ENCODE peak calls at places on chromosome 9, in nine cellular contexts. F, Z, L, X, A, I, U, E and G are unnamed samples.

GRCh38 chr9:93257808-93258331 is 73.9 kb downstream of the WNK2 start:
- DNase-seq in U (no peak), Z (no peak), I (no peak), F (no peak), L (peak), A (no peak), X (peak), E (no peak), G (no peak)

GRCh38 chr9:124877383-124877782 is 15.5 kb downstream of the ARPC5L start:
- DNase-seq in U (no peak), Z (no peak), E (no peak), A (no peak), L (no peak), I (no peak), X (no peak), F (no peak), G (no peak)

GRCh38 chr9:73116030-73116429 is 35.6 kb upstream of the ANXA1 start:
- DNase-seq in A (no peak), Z (peak), E (no peak), F (no peak), X (no peak), I (no peak), L (no peak), U (no peak), G (peak)

GRCh38 chr9:93555370-93555769 is 21.0 kb upstream of the PHF2 start:
- DNase-seq in F (no peak), I (no peak), L (no peak), Z (no peak), X (no peak), U (no peak), E (no peak), A (no peak), G (no peak)

GRCh38 chr9:5186416-5187169 is 1.2 kb upstream of the INSL6 start:
- DNase-seq in Z (peak), X (peak), U (peak), A (peak), E (peak), I (peak), F (peak), L (peak), G (peak)

GRCh38 chr9:104860280-104860679 is 67.7 kb downstream of the ABCA1 start:
- DNase-seq in E (no peak), A (no peak), Z (no peak), X (no peak), U (no peak), I (no peak), L (no peak), F (no peak), G (peak)

GRCh38 chr9:124813496-124814177 is 36.7 kb downstream of the OLFML2A start:
- DNase-seq in X (no peak), E (no peak), I (no peak), L (no peak), A (no peak), U (no peak), Z (peak), F (no peak), G (no peak)

GRCh38 chr9:14320272-14321245 is 6.6 kb upstream of the NFIB start:
- DNase-seq in X (peak), I (no peak), Z (peak), L (no peak), A (no peak), F (peak), E (peak), U (no peak), G (peak)

GRCh38 chr9:63859475-63860215 is 1425.4 kb downstream of the FOXD4L5 start:
- DNase-seq in F (peak), E (peak), X (no peak), U (no peak), Z (peak), L (peak), I (no peak), A (no peak), G (peak)

GRCh38 chr9:132733133-132733815 is 63.0 kb downstream of the GTF3C4 start:
- DNase-seq in F (no peak), A (no peak), Z (no peak), U (no peak), L (no peak), E (no peak), X (no peak), I (no peak), G (peak)

GRCh38 chr9:137619240-137620090 is 660 bp downstream of the EHMT1 start:
- DNase-seq in F (no peak), E (no peak), L (peak), I (peak), Z (peak), A (no peak), U (no peak), X (peak), G (peak)

GRCh38 chr9:124594215-124594614 is 87.0 kb upstream of the NR5A1 start:
- DNase-seq in L (no peak), A (no peak), E (no peak), Z (no peak), I (peak), X (no peak), F (no peak), U (no peak), G (no peak)

GRCh38 chr9:86202338-86202882 is 57.0 kb downstream of the C9orf153 start:
- DNase-seq in E (no peak), U (no peak), X (no peak), Z (peak), F (peak), I (peak), L (peak), A (no peak), G (peak)

GRCh38 chr9:116269250-116269649 is 115.7 kb downstream of the PAPPA start:
- DNase-seq in X (no peak), Z (no peak), U (no peak), I (no peak), A (no peak), E (no peak), L (no peak), F (no peak), G (no peak)

GRCh38 chr9:129071526-129072131 is 9.3 kb upstream of the DOLPP1 start:
- DNase-seq in I (peak), X (peak), L (no peak), A (no peak), Z (no peak), U (peak), F (no peak), E (no peak), G (no peak)

GRCh38 chr9:135295556-135296300 is 183.9 kb upstream of the PPP1R26 start:
- DNase-seq in X (no peak), L (no peak), E (no peak), U (no peak), I (no peak), F (no peak), A (no peak), Z (no peak), G (no peak)

GRCh38 chr9:134989206-134990065 is 71.7 kb upstream of the FCN1 start:
- DNase-seq in E (no peak), X (no peak), I (no peak), F (no peak), A (no peak), Z (no peak), U (peak), L (no peak), G (no peak)

GRCh38 chr9:22413884-22414283 is 32.7 kb upstream of the DMRTA1 start:
- DNase-seq in I (no peak), Z (peak), L (no peak), X (no peak), A (no peak), E (no peak), U (no peak), F (no peak), G (peak)

GRCh38 chr9:82024931-82025330 is 36.4 kb downstream of the SPATA31D1 start:
- DNase-seq in Z (no peak), F (no peak), X (no peak), L (no peak), E (no peak), I (no peak), A (no peak), U (no peak), G (no peak)

GRCh38 chr9:89427621-89428221 is 70.2 kb downstream of the SEMA4D start:
- DNase-seq in Z (no peak), A (no peak), F (no peak), I (no peak), U (no peak), L (peak), X (no peak), E (no peak), G (no peak)

GRCh38 chr9:124899845-124900244 is 37.9 kb downstream of the ARPC5L start:
- DNase-seq in X (no peak), U (no peak), L (no peak), E (no peak), I (no peak), Z (no peak), F (no peak), A (no peak), G (no peak)

GRCh38 chr9:89935115-89935514 is 330.3 kb downstream of the GADD45G start:
- DNase-seq in F (no peak), L (no peak), U (no peak), I (no peak), E (no peak), Z (no peak), X (no peak), A (no peak), G (no peak)

GRCh38 chr9:6090272-6090671 is 74.8 kb upstream of the RANBP6 start:
- DNase-seq in U (no peak), L (no peak), X (no peak), E (peak), Z (no peak), F (no peak), I (no peak), A (no peak), G (no peak)

GRCh38 chr9:109166771-109167601 is at the start of gene FRRS1L:
- DNase-seq in X (no peak), A (no peak), F (no peak), E (no peak), U (no peak), L (peak), I (peak), Z (no peak), G (no peak)

GRCh38 chr9:79639354-79639753 is 67.6 kb downstream of the TLE4 start:
- DNase-seq in F (no peak), I (no peak), A (no peak), Z (no peak), E (no peak), U (no peak), X (no peak), L (no peak), G (no peak)

GRCh38 chr9:126347911-126348760 is 21.5 kb downstream of the MVB12B start:
- DNase-seq in I (peak), Z (peak), E (no peak), U (no peak), A (no peak), X (peak), L (no peak), F (no peak), G (no peak)

GRCh38 chr9:76667521-76667957 is 96.7 kb upstream of the PCA3 start:
- DNase-seq in U (no peak), I (no peak), A (no peak), Z (peak), F (no peak), L (no peak), E (no peak), X (no peak), G (peak)

GRCh38 chr9:99351647-99352046 is 129.6 kb downstream of the SEC61B start:
- DNase-seq in I (no peak), Z (no peak), E (no peak), F (no peak), X (no peak), U (no peak), A (no peak), L (no peak), G (no peak)

GRCh38 chr9:131934673-131935072 is 145.0 kb downstream of the MED27 start:
- DNase-seq in E (no peak), X (no peak), A (no peak), I (no peak), F (no peak), Z (no peak), U (no peak), L (no peak), G (no peak)

GRCh38 chr9:110123364-110124095 is 84.4 kb downstream of the C9orf152 start:
- DNase-seq in F (peak), Z (peak), E (no peak), U (no peak), I (no peak), A (no peak), L (no peak), X (no peak), G (peak)

GRCh38 chr9:6355728-6356127 is 27.6 kb downstream of the TPD52L3 start:
- DNase-seq in Z (peak), L (no peak), F (no peak), I (no peak), A (peak), X (no peak), U (no peak), E (no peak), G (peak)

GRCh38 chr9:134455537-134455936 is 129.3 kb downstream of the RXRA start:
- DNase-seq in A (no peak), I (no peak), U (no peak), X (no peak), Z (no peak), L (no peak), F (no peak), E (no peak), G (no peak)

GRCh38 chr9:88075966-88076285 is 62.3 kb downstream of the SPATA31C2 start:
- DNase-seq in L (peak), X (no peak), I (no peak), Z (peak), A (no peak), U (no peak), E (no peak), F (no peak), G (no peak)

GRCh38 chr9:88076286-88077070 is 61.8 kb downstream of the SPATA31C2 start:
- DNase-seq in A (peak), L (peak), E (peak), I (peak), Z (peak), U (peak), X (peak), F (peak), G (peak)

GRCh38 chr9:88074931-88075330 is 63.3 kb downstream of the SPATA31C2 start:
- DNase-seq in I (no peak), Z (no peak), X (no peak), U (no peak), F (no peak), E (no peak), A (no peak), L (no peak), G (no peak)

GRCh38 chr9:88072831-88073365 is 65.4 kb downstream of the SPATA31C2 start:
- DNase-seq in F (no peak), L (no peak), E (no peak), U (no peak), I (no peak), Z (no peak), X (no peak), A (no peak), G (peak)

GRCh38 chr9:88077071-88077617 is 61.1 kb downstream of the SPATA31C2 start:
- DNase-seq in E (no peak), A (no peak), X (no peak), L (no peak), Z (no peak), U (no peak), I (no peak), F (no peak), G (no peak)
- H3K4me3 ChIP-seq in E (peak), A (no peak), X (peak), L (no peak), Z (peak), U (no peak), I (peak), F (peak), G (peak)

GRCh38 chr9:38133595-38133994 is 64.6 kb upstream of the SHB start:
- DNase-seq in I (no peak), E (no peak), L (no peak), A (no peak), F (no peak), X (no peak), U (no peak), Z (no peak), G (no peak)
- TF ChIP-seq CTCF in I (no peak), E (no peak), L (no peak), A (no peak), F (no peak), X (no peak), U (no peak), Z (no peak), G (no peak)

GRCh38 chr9:119441832-119442231 is 72.6 kb upstream of the BRINP1 start:
- DNase-seq in F (no peak), I (no peak), E (no peak), A (no peak), L (no peak), U (no peak), X (no peak), Z (no peak), G (no peak)

GRCh38 chr9:119441338-119441737 is 72.1 kb upstream of the BRINP1 start:
- DNase-seq in U (no peak), X (no peak), E (no peak), Z (no peak), F (no peak), I (peak), L (no peak), A (no peak), G (no peak)

GRCh38 chr9:119443179-119443578 is 73.9 kb upstream of the BRINP1 start:
- DNase-seq in X (no peak), U (no peak), I (no peak), A (no peak), E (no peak), Z (no peak), F (no peak), L (no peak), G (no peak)
- H3K4me3 ChIP-seq in X (no peak), U (no peak), I (no peak), A (no peak), E (no peak), Z (no peak), F (no peak), L (no peak), G (no peak)

DNA sequence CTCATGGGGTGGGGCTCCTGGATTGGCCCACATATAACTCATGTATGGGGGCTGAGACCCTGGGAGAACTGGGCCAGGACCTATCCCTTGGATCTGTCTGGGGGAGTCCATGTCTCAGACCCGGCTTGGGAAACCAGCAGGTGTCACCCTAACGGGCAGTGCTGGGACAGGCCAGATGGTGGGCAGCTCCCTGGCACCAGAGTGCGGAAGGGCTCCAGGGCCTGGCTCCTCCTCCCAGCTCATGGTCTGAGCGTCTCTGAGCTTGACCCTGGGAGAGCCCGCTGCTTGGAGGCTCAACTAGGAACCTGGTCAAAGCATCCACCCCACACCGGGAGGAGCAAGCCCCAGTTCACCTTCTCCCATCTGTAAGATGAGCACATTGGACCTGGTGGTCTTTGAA is 15.5 kb upstream of the NCS1 start:
- DNase-seq in L (peak), Z (no peak), A (no peak), E (no peak), U (no peak), F (peak), X (peak), I (no peak), G (no peak)
- TF ChIP-seq CTCF in L (no peak), Z (no peak), A (no peak), E (no peak), U (no peak), F (peak), X (no peak), I (no peak), G (peak)

DNA sequence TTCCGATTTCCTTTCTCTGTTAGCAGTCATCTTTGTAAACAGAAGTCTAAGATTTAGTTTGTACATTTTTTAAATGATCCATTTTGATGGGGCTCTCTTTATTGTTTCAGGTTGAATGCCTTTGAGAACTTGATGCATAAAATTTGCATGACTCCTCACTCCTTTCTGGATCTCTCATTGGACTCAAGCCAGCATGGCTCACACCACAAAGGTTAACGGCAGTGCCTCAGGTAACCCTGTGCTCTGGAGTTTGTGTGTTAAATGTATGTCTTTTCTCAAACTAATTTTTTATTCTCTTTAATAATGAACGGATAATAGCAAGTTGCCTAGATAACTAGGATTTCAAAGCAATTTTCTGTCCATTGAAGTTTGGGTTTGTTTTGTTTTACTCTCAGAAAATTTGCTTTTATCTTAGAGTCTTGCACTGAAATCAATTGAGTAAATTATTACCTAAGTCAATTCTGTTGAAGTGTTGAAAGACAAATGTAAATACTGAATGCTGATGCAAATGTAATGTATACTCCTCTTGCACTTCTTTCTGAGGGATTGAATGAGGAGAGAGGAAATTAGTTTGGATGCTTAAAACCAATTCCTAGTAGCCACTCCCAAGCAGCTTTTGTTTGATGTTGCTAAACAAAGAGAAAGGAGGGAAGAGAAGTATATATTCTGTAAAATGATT is 164.6 kb upstream of the DMRT1 start:
- DNase-seq in L (no peak), A (no peak), U (no peak), X (no peak), Z (no peak), F (no peak), I (no peak), E (no peak), G (no peak)
- H3K4me3 ChIP-seq in L (no peak), A (no peak), U (no peak), X (peak), Z (no peak), F (peak), I (no peak), E (peak), G (peak)

GRCh38 chr9:18317896-18318295 is 156.1 kb upstream of the ADAMTSL1 start:
- DNase-seq in L (no peak), U (no peak), F (no peak), A (no peak), X (no peak), I (no peak), E (no peak), Z (no peak), G (no peak)

GRCh38 chr9:18314321-18314720 is 159.6 kb upstream of the ADAMTSL1 start:
- DNase-seq in X (no peak), A (no peak), L (no peak), Z (peak), E (no peak), U (no peak), F (peak), I (no peak), G (peak)

GRCh38 chr9:18325337-18326011 is 148.5 kb upstream of the ADAMTSL1 start:
- DNase-seq in I (no peak), X (no peak), L (no peak), E (no peak), Z (no peak), U (no peak), F (no peak), A (no peak), G (no peak)

GRCh38 chr9:18324928-18325327 is 149.0 kb upstream of the ADAMTSL1 start:
- DNase-seq in L (no peak), I (no peak), F (no peak), U (no peak), E (no peak), Z (no peak), X (no peak), A (no peak), G (no peak)

DNA sequence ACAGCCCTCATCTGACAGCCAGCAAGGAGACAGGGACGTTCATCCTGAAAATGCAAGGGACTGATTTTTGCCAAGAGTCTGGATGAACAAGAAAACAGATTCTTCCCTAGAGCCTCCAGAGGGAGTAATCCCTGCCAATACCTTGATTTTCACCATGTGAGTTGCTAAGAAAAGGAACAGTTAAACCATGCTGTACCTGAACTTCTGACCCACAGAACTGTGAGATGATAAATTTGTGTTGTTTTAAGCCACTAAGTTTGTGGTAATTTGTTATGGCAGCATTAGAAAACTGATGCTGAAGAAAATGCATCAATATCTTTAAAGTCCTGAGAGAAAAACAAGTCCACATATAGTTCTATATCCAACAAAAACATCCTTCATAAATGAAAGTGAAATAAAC is 153.9 kb upstream of the ADAMTSL1 start:
- DNase-seq in Z (no peak), A (no peak), F (no peak), E (no peak), U (no peak), I (no peak), X (no peak), L (no peak), G (no peak)
- TF ChIP-seq CTCF in Z (peak), A (no peak), F (no peak), E (no peak), U (no peak), I (no peak), X (no peak), L (no peak), G (no peak)

GRCh38 chr9:113963914-113964739 is 88.0 kb downstream of the ZNF618 start:
- DNase-seq in X (no peak), I (no peak), L (peak), A (no peak), F (no peak), U (no peak), Z (no peak), E (no peak), G (no peak)
- H3K4me3 ChIP-seq in X (no peak), I (no peak), L (no peak), A (no peak), F (no peak), U (no peak), Z (no peak), E (no peak), G (no peak)

GRCh38 chr9:4090491-4090890 is 209.4 kb downstream of the GLIS3 start:
- DNase-seq in X (no peak), I (no peak), Z (no peak), L (no peak), A (no peak), E (no peak), U (no peak), F (peak), G (no peak)
- TF ChIP-seq CTCF in X (no peak), I (no peak), Z (peak), L (no peak), A (peak), E (no peak), U (no peak), F (no peak), G (no peak)